ENCODE peak calls at places on chromosomes 2 and 18, in eight cellular contexts. R is cardiac muscle cell, Y is gastrocnemius medialis, L is small intestine, B is prostate gland, Z is BE2C, K is PC-9, F is OCI-LY7. V is an unnamed sample.

GRCh38 chr2:241841181-241842066 is 17.3 kb downstream of the PDCD1 start:
- DNase-seq in R (no peak), Y (no peak), L (no peak), B (no peak), Z (no peak), K (no peak), F (no peak), V (no peak)

GRCh38 chr18:35775887-35776286 is 194.3 kb downstream of the GALNT1 start:
- DNase-seq in R (peak; percentile 26), Y (no peak), L (no peak), B (no peak), Z (no peak), K (no peak), F (no peak), V (no peak)

GRCh38 chr2:196821195-196821594 is 12.0 kb upstream of the C2orf66 start:
- DNase-seq in R (peak; percentile 39), Y (no peak), L (no peak), B (no peak), Z (no peak), K (no peak), F (no peak), V (no peak)

GRCh38 chr2:1501991-1502390 is 88.7 kb downstream of the TPO start:
- DNase-seq in R (no peak), Y (no peak), L (no peak), B (no peak), Z (no peak), K (no peak), F (no peak), V (no peak)

GRCh38 chr18:23719634-23720201 is 30.5 kb downstream of the LAMA3 start:
- DNase-seq in R (peak; percentile 96), Y (no peak), L (peak; percentile 26), B (no peak), Z (no peak), K (peak; percentile 48), F (no peak), V (no peak)

GRCh38 chr2:238636269-238637073 is 209.7 kb downstream of the ASB1 start:
- DNase-seq in R (no peak), Y (no peak), L (no peak), B (no peak), Z (no peak), K (peak; percentile 90), F (no peak), V (no peak)

GRCh38 chr2:151063271-151063670 is 198.4 kb downstream of the RBM43 start:
- DNase-seq in R (peak; percentile 81), Y (no peak), L (no peak), B (no peak), Z (peak; percentile 10), K (no peak), F (no peak), V (no peak)

GRCh38 chr2:199370150-199370780 is 87.5 kb downstream of the SATB2 start:
- DNase-seq in R (no peak), Y (no peak), L (no peak), B (no peak), Z (peak; percentile 17), K (no peak), F (no peak), V (no peak)

GRCh38 chr2:105870858-105871257 is 126.1 kb downstream of the NCK2 start:
- DNase-seq in R (no peak), Y (no peak), L (no peak), B (no peak), Z (no peak), K (no peak), F (no peak), V (no peak)

GRCh38 chr2:84628486-84628885 is 112.2 kb downstream of the DNAH6 start:
- DNase-seq in R (no peak), Y (no peak), L (no peak), B (no peak), Z (no peak), K (no peak), F (no peak), V (no peak)

GRCh38 chr2:148687543-148687942 is 43.0 kb downstream of the EPC2 start:
- DNase-seq in R (no peak), Y (no peak), L (no peak), B (no peak), Z (no peak), K (no peak), F (no peak), V (no peak)

GRCh38 chr2:150520887-150521664 is 33.6 kb upstream of the RND3 start:
- DNase-seq in R (peak; percentile 73), Y (no peak), L (no peak), B (peak; percentile 11), Z (no peak), K (no peak), F (no peak), V (no peak)

GRCh38 chr2:133362061-133362476 is 206.2 kb downstream of the NCKAP5 start:
- DNase-seq in R (peak; percentile 18), Y (no peak), L (no peak), B (no peak), Z (no peak), K (no peak), F (no peak), V (no peak)

GRCh38 chr2:113084249-113085000 is 16.7 kb downstream of the IL1F10 start:
- DNase-seq in R (peak; percentile 28), Y (no peak), L (peak; percentile 50), B (no peak), Z (no peak), K (no peak), F (peak; percentile 2), V (no peak)

GRCh38 chr18:74540689-74541421 is 6.6 kb downstream of the CNDP1 start:
- DNase-seq in R (no peak), Y (no peak), L (no peak), B (no peak), Z (no peak), K (no peak), F (no peak), V (no peak)

GRCh38 chr18:79395308-79395640 is 456 bp upstream of the NFATC1 start:
- DNase-seq in R (no peak), Y (no peak), L (no peak), B (no peak), Z (no peak), K (no peak), F (no peak), V (no peak)

GRCh38 chr18:53753616-53754015 is 470.9 kb downstream of the MBD2 start:
- DNase-seq in R (no peak), Y (no peak), L (no peak), B (no peak), Z (no peak), K (no peak), F (no peak), V (no peak)

GRCh38 chr2:47038656-47039501 is 116.2 kb downstream of the STPG4 start:
- DNase-seq in R (no peak), Y (no peak), L (no peak), B (no peak), Z (no peak), K (no peak), F (no peak), V (no peak)

GRCh38 chr18:9931679-9932078 is 17.9 kb downstream of the VAPA start:
- DNase-seq in R (no peak), Y (no peak), L (no peak), B (no peak), Z (no peak), K (no peak), F (no peak), V (no peak)
- H3K36me3 ChIP-seq in R (peaks cover 18% of the 10 kb centered on the region), Y (peaks cover 23% of the 10 kb centered on the region), L (peaks cover 3% of the 10 kb centered on the region), B (no peaks in the 10 kb centered on the region), Z (peaks cover 7% of the 10 kb centered on the region), K (peaks cover 28% of the 10 kb centered on the region), F (peaks cover 51% of the 10 kb centered on the region), V (peaks cover 16% of the 10 kb centered on the region)

GRCh38 chr2:217822296-217823252 is 180.2 kb downstream of the TNS1 start:
- DNase-seq in R (no peak), Y (no peak), L (no peak), B (no peak), Z (no peak), K (peak; percentile 13), F (no peak), V (no peak)
- H3K36me3 ChIP-seq in R (peaks cover 8% of the 10 kb centered on the region), Y (peaks cover 74% of the 10 kb centered on the region), L (no peaks in the 10 kb centered on the region), B (no peaks in the 10 kb centered on the region), Z (peaks cover 13% of the 10 kb centered on the region), K (no peaks in the 10 kb centered on the region), F (no peaks in the 10 kb centered on the region), V (peaks cover 89% of the 10 kb centered on the region)

GRCh38 chr18:59810740-59811520 is 88.9 kb upstream of the PMAIP1 start:
- DNase-seq in R (peak; percentile 37), Y (no peak), L (no peak), B (no peak), Z (no peak), K (no peak), F (no peak), V (no peak)

GRCh38 chr18:59814872-59815271 is 84.9 kb upstream of the PMAIP1 start:
- DNase-seq in R (peak; percentile 81), Y (no peak), L (no peak), B (no peak), Z (no peak), K (no peak), F (no peak), V (no peak)

GRCh38 chr18:59813942-59814341 is 85.9 kb upstream of the PMAIP1 start:
- DNase-seq in R (no peak), Y (no peak), L (no peak), B (no peak), Z (no peak), K (no peak), F (no peak), V (no peak)

DNA sequence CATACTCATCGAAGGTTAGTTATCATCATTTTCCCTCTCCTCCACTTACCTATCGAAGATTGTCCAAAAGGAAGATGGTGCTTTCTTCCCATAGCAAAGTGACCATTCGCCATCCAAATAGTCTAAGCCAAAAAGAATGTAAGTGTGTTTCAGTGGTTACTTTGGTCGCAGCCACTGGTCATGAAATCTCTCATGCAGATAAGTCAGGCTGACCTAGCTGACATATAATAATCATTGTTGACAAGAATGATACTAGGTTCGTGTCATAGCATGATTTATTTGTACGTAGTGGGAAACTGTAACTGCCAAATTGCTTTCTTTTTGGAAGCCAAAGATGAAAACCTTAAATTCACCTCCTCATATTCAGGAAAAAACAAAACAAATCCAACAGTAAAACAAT is 89.6 kb upstream of the PMAIP1 start:
- DNase-seq in R (no peak), Y (no peak), L (no peak), B (no peak), Z (no peak), K (no peak), F (no peak), V (no peak)
- H3K36me3 ChIP-seq in R (no peaks in the 10 kb centered on the region), Y (no peaks in the 10 kb centered on the region), L (no peaks in the 10 kb centered on the region), B (no peaks in the 10 kb centered on the region), Z (no peaks in the 10 kb centered on the region), K (no peaks in the 10 kb centered on the region), F (no peaks in the 10 kb centered on the region), V (no peaks in the 10 kb centered on the region)

GRCh38 chr18:63286926-63287325 is 32.6 kb downstream of the BCL2 start:
- DNase-seq in R (no peak), Y (no peak), L (no peak), B (no peak), Z (no peak), K (no peak), F (no peak), V (no peak)

GRCh38 chr18:63284173-63284765 is 35.3 kb downstream of the BCL2 start:
- DNase-seq in R (no peak), Y (no peak), L (no peak), B (no peak), Z (no peak), K (no peak), F (no peak), V (no peak)

GRCh38 chr18:63283305-63283704 is 36.3 kb downstream of the BCL2 start:
- DNase-seq in R (no peak), Y (no peak), L (no peak), B (no peak), Z (no peak), K (no peak), F (no peak), V (no peak)

GRCh38 chr18:63285332-63285731 is 34.2 kb downstream of the BCL2 start:
- DNase-seq in R (no peak), Y (no peak), L (no peak), B (no peak), Z (no peak), K (no peak), F (no peak), V (no peak)

GRCh38 chr18:63284861-63285260 is 34.7 kb downstream of the BCL2 start:
- DNase-seq in R (no peak), Y (no peak), L (no peak), B (no peak), Z (peak; percentile 57), K (no peak), F (no peak), V (no peak)
- H3K36me3 ChIP-seq in R (no peaks in the 10 kb centered on the region), Y (no peaks in the 10 kb centered on the region), L (no peaks in the 10 kb centered on the region), B (no peaks in the 10 kb centered on the region), Z (no peaks in the 10 kb centered on the region), K (no peaks in the 10 kb centered on the region), F (no peaks in the 10 kb centered on the region), V (no peaks in the 10 kb centered on the region)

V was measured in tibial artery.